ENCODE peak calls at places on chromosome 10, in seven cellular contexts. One of them, this sample, is unnamed. For H3K9me3 and H3K36me3, the result is how much of the 10 kb centered on the place peaks cover.

GRCh38 chr10:84845628-84846261 is 517.4 kb downstream of the CCSER2 start:
- DNase-seq in lung: no peak
- DNase-seq in heart left ventricle: no peak
- DNase-seq in ovary: no peak
- DNase-seq in GM23248: no peak
- DNase-seq in aorta: no peak
- DNase-seq in body of pancreas: peak
- DNase-seq in this sample: no peak

GRCh38 chr10:7333995-7334964 is 76.6 kb downstream of the SFMBT2 start:
- DNase-seq in heart left ventricle: no peak
- DNase-seq in ovary: peak
- DNase-seq in aorta: no peak
- DNase-seq in lung: no peak
- DNase-seq in GM23248: no peak
- DNase-seq in body of pancreas: no peak
- DNase-seq in this sample: no peak

GRCh38 chr10:129096340-129096984 is 370.6 kb upstream of the MGMT start:
- DNase-seq in GM23248: peak
- DNase-seq in aorta: no peak
- DNase-seq in body of pancreas: peak
- DNase-seq in ovary: no peak
- DNase-seq in heart left ventricle: no peak
- DNase-seq in lung: peak
- DNase-seq in this sample: peak

GRCh38 chr10:132101529-132101928 is 35.8 kb downstream of the JAKMIP3 start:
- DNase-seq in aorta: peak
- DNase-seq in body of pancreas: no peak
- DNase-seq in ovary: no peak
- DNase-seq in lung: peak
- DNase-seq in heart left ventricle: no peak
- DNase-seq in GM23248: no peak
- DNase-seq in this sample: no peak

GRCh38 chr10:128156999-128157755 is 31.0 kb upstream of the MKI67 start:
- DNase-seq in ovary: no peak
- DNase-seq in heart left ventricle: no peak
- DNase-seq in aorta: no peak
- DNase-seq in GM23248: no peak
- DNase-seq in lung: no peak
- DNase-seq in body of pancreas: no peak
- DNase-seq in this sample: no peak

GRCh38 chr10:116151076-116151475 is 121.9 kb downstream of the GFRA1 start:
- DNase-seq in lung: no peak
- DNase-seq in ovary: no peak
- DNase-seq in heart left ventricle: no peak
- DNase-seq in GM23248: peak
- DNase-seq in aorta: no peak
- DNase-seq in body of pancreas: no peak
- DNase-seq in this sample: no peak

GRCh38 chr10:113094114-113094486 is 144.1 kb downstream of the TCF7L2 start:
- DNase-seq in heart left ventricle: no peak
- DNase-seq in body of pancreas: no peak
- DNase-seq in GM23248: peak
- DNase-seq in aorta: no peak
- DNase-seq in ovary: no peak
- DNase-seq in lung: no peak
- DNase-seq in this sample: peak

GRCh38 chr10:34815174-34816066 is at the start of gene PARD3:
- DNase-seq in heart left ventricle: peak
- DNase-seq in ovary: peak
- DNase-seq in body of pancreas: peak
- DNase-seq in GM23248: peak
- DNase-seq in aorta: peak
- DNase-seq in lung: peak
- DNase-seq in this sample: peak

GRCh38 chr10:112957589-112958202 is 7.6 kb downstream of the TCF7L2 start:
- DNase-seq in aorta: no peak
- DNase-seq in ovary: no peak
- DNase-seq in lung: no peak
- DNase-seq in heart left ventricle: no peak
- DNase-seq in GM23248: peak
- DNase-seq in body of pancreas: no peak
- DNase-seq in this sample: peak

GRCh38 chr10:18594574-18595156 is 56.7 kb downstream of the NSUN6 start:
- DNase-seq in lung: no peak
- DNase-seq in ovary: no peak
- DNase-seq in aorta: no peak
- DNase-seq in heart left ventricle: no peak
- DNase-seq in GM23248: no peak
- DNase-seq in body of pancreas: no peak
- DNase-seq in this sample: no peak

GRCh38 chr10:26556756-26557640 is 118.9 kb downstream of the APBB1IP start:
- DNase-seq in GM23248: peak
- DNase-seq in ovary: no peak
- DNase-seq in body of pancreas: peak
- DNase-seq in heart left ventricle: no peak
- DNase-seq in aorta: no peak
- DNase-seq in lung: no peak
- DNase-seq in this sample: peak

GRCh38 chr10:16458196-16458977 is 21.6 kb downstream of the PTER start:
- DNase-seq in lung: no peak
- DNase-seq in body of pancreas: no peak
- DNase-seq in ovary: no peak
- DNase-seq in heart left ventricle: no peak
- DNase-seq in aorta: no peak
- DNase-seq in GM23248: no peak
- DNase-seq in this sample: no peak

GRCh38 chr10:63681965-63682704 is 160.9 kb downstream of the REEP3 start:
- DNase-seq in aorta: no peak
- DNase-seq in heart left ventricle: no peak
- DNase-seq in body of pancreas: no peak
- DNase-seq in GM23248: peak
- DNase-seq in lung: no peak
- DNase-seq in ovary: peak
- DNase-seq in this sample: peak

GRCh38 chr10:31404640-31405039 is 85.6 kb downstream of the ZEB1 start:
- DNase-seq in heart left ventricle: no peak
- DNase-seq in body of pancreas: no peak
- DNase-seq in ovary: no peak
- DNase-seq in lung: no peak
- DNase-seq in GM23248: peak
- DNase-seq in aorta: no peak
- DNase-seq in this sample: peak

GRCh38 chr10:93236378-93237040 is 162.8 kb downstream of the CYP26A1 start:
- DNase-seq in GM23248: no peak
- DNase-seq in lung: no peak
- DNase-seq in ovary: no peak
- DNase-seq in aorta: no peak
- DNase-seq in heart left ventricle: no peak
- DNase-seq in body of pancreas: no peak
- DNase-seq in this sample: no peak

GRCh38 chr10:91798736-91799579 is 732 bp downstream of the TNKS2 start:
- DNase-seq in aorta: no peak
- DNase-seq in heart left ventricle: no peak
- DNase-seq in ovary: no peak
- DNase-seq in GM23248: peak
- DNase-seq in body of pancreas: peak
- DNase-seq in lung: peak
- DNase-seq in this sample: peak

GRCh38 chr10:80187465-80188409 is 17.6 kb downstream of the ANXA11 start:
- DNase-seq in lung: no peak
- DNase-seq in aorta: peak
- DNase-seq in ovary: peak
- DNase-seq in heart left ventricle: no peak
- DNase-seq in body of pancreas: no peak
- DNase-seq in GM23248: no peak
- DNase-seq in this sample: no peak

GRCh38 chr10:28354552-28354951 is 51.7 kb upstream of the MPP7 start:
- DNase-seq in lung: no peak
- DNase-seq in body of pancreas: no peak
- DNase-seq in ovary: no peak
- DNase-seq in GM23248: no peak
- DNase-seq in aorta: no peak
- DNase-seq in heart left ventricle: no peak
- DNase-seq in this sample: no peak

GRCh38 chr10:90130321-90131086 is 429.1 kb downstream of the KIF20B start:
- DNase-seq in ovary: no peak
- DNase-seq in heart left ventricle: no peak
- DNase-seq in lung: no peak
- DNase-seq in GM23248: no peak
- DNase-seq in aorta: no peak
- DNase-seq in body of pancreas: no peak
- DNase-seq in this sample: no peak

GRCh38 chr10:90138844-90139243 is 437.5 kb downstream of the KIF20B start:
- DNase-seq in body of pancreas: no peak
- DNase-seq in aorta: no peak
- DNase-seq in GM23248: no peak
- DNase-seq in ovary: no peak
- DNase-seq in heart left ventricle: no peak
- DNase-seq in lung: no peak
- DNase-seq in this sample: peak

GRCh38 chr10:90136731-90137316 is 435.4 kb downstream of the KIF20B start:
- DNase-seq in aorta: no peak
- DNase-seq in heart left ventricle: no peak
- DNase-seq in GM23248: no peak
- DNase-seq in body of pancreas: no peak
- DNase-seq in lung: no peak
- DNase-seq in ovary: no peak
- DNase-seq in this sample: peak

DNA sequence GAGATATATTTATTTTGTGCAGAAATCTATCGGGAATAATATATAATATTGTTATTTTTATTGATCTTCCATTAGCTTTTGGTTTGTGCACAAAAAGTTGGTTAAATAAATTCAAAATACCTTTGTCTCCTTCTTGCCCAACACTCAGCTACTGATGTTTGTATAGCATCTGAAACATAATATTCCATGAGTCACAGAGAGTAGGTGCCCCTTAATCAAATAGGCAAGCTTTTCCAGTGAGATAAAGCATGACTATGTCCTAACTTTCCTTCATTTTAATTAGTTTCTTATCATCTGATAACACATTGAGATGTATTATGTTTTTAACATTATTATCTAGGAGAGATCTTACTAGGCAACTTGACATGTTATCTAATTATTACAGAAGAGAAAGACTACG is 432.2 kb downstream of the KIF20B start:
- DNase-seq in GM23248: no peak
- DNase-seq in body of pancreas: no peak
- DNase-seq in ovary: no peak
- DNase-seq in aorta: no peak
- DNase-seq in heart left ventricle: no peak
- DNase-seq in lung: no peak
- DNase-seq in this sample: no peak
- H3K9me3 ChIP-seq in GM23248: under half
- H3K9me3 ChIP-seq in body of pancreas: under half
- H3K9me3 ChIP-seq in ovary: under half
- H3K9me3 ChIP-seq in aorta: under half
- H3K9me3 ChIP-seq in heart left ventricle: half or more
- H3K9me3 ChIP-seq in lung: under half
- H3K9me3 ChIP-seq in this sample: under half

GRCh38 chr10:118332948-118333710 is 9.0 kb downstream of the FAM204A start:
- DNase-seq in lung: no peak
- DNase-seq in GM23248: no peak
- DNase-seq in body of pancreas: no peak
- DNase-seq in heart left ventricle: no peak
- DNase-seq in aorta: no peak
- DNase-seq in ovary: no peak
- DNase-seq in this sample: peak
- H3K36me3 ChIP-seq in lung: under half
- H3K36me3 ChIP-seq in GM23248: under half
- H3K36me3 ChIP-seq in body of pancreas: under half
- H3K36me3 ChIP-seq in heart left ventricle: under half
- H3K36me3 ChIP-seq in aorta: under half
- H3K36me3 ChIP-seq in ovary: under half
- H3K36me3 ChIP-seq in this sample: half or more

DNA sequence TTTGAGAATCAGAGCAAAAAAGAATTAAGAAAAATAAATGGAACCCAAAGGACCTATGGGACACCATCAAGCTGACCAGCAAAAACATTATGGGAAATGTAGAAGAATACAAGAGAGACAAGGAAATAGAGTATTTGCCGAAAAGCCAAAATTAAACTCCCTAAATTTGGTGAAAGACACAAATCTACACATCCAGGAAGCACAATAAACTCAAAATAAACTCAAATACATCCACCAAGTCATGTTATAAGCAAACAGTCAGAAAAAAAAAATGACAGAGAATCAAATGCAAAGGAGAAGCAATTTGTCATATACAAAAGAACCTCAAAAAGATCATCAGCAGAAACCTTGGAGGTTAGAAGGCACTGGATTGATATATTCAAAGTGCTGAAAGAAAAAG is 105.4 kb downstream of the ZNF33B start:
- DNase-seq in body of pancreas: no peak
- DNase-seq in lung: no peak
- DNase-seq in heart left ventricle: no peak
- DNase-seq in aorta: no peak
- DNase-seq in GM23248: no peak
- DNase-seq in ovary: no peak
- DNase-seq in this sample: no peak
- H3K9me3 ChIP-seq in body of pancreas: under half
- H3K9me3 ChIP-seq in lung: under half
- H3K9me3 ChIP-seq in heart left ventricle: half or more
- H3K9me3 ChIP-seq in aorta: under half
- H3K9me3 ChIP-seq in GM23248: under half
- H3K9me3 ChIP-seq in ovary: under half
- H3K9me3 ChIP-seq in this sample: under half

GRCh38 chr10:97459111-97459510 is 13.1 kb downstream of the ZDHHC16 start:
- DNase-seq in GM23248: no peak
- DNase-seq in lung: no peak
- DNase-seq in heart left ventricle: no peak
- DNase-seq in aorta: no peak
- DNase-seq in ovary: no peak
- DNase-seq in body of pancreas: no peak
- DNase-seq in this sample: no peak

GRCh38 chr10:97463363-97464132 is 17.6 kb downstream of the ZDHHC16 start:
- DNase-seq in GM23248: peak
- DNase-seq in body of pancreas: peak
- DNase-seq in ovary: no peak
- DNase-seq in aorta: no peak
- DNase-seq in heart left ventricle: no peak
- DNase-seq in lung: peak
- DNase-seq in this sample: peak

GRCh38 chr10:97456686-97457065 is 10.7 kb downstream of the ZDHHC16 start:
- DNase-seq in GM23248: no peak
- DNase-seq in body of pancreas: no peak
- DNase-seq in heart left ventricle: no peak
- DNase-seq in aorta: no peak
- DNase-seq in lung: no peak
- DNase-seq in ovary: no peak
- DNase-seq in this sample: no peak

GRCh38 chr10:97462309-97462708 is 16.3 kb downstream of the ZDHHC16 start:
- DNase-seq in aorta: no peak
- DNase-seq in GM23248: no peak
- DNase-seq in body of pancreas: no peak
- DNase-seq in ovary: no peak
- DNase-seq in lung: no peak
- DNase-seq in heart left ventricle: no peak
- DNase-seq in this sample: no peak

DNA sequence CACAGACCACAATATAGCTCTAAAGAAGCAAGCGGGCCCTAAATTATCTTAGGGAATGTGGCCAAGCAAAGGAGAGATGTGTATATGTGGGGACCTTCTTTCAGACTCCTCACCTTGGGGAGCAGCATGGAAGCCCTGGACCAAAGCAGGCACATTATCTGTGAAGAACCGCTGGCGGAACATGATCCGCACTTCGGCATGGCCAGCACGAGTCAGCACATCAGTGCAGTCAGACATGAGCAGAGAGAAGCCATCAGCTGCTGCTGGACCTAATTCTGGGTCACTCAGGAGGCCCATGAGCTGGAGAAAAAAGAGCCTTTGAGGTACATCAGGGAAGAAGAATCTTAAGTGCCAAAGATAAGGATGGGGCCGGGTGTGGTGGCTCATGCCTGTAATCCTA is 14.0 kb downstream of the ZDHHC16 start:
- DNase-seq in heart left ventricle: peak
- DNase-seq in aorta: no peak
- DNase-seq in ovary: no peak
- DNase-seq in lung: no peak
- DNase-seq in GM23248: no peak
- DNase-seq in body of pancreas: no peak
- DNase-seq in this sample: no peak
- H3K36me3 ChIP-seq in heart left ventricle: under half
- H3K36me3 ChIP-seq in aorta: under half
- H3K36me3 ChIP-seq in ovary: under half
- H3K36me3 ChIP-seq in lung: half or more
- H3K36me3 ChIP-seq in GM23248: half or more
- H3K36me3 ChIP-seq in body of pancreas: under half
- H3K36me3 ChIP-seq in this sample: half or more